ENCODE peak calls at places on chromosomes 6 and 20, in five cellular contexts. D is ascending aorta, M is HCT116, I is cardiac fibroblast, P is coronary artery. E is an unnamed sample.

GRCh38 chr6:166587631-166588413 is 1.3 kb upstream of the RAMACL start:
- DNase-seq in M (no peak), I (no peak), D (no peak), P (no peak), E (no peak)

GRCh38 chr6:18543061-18543460 is 155.9 kb downstream of the RNF144B start:
- DNase-seq in P (no peak), D (no peak), M (no peak), I (no peak), E (no peak)

GRCh38 chr6:49423817-49424216 is 39.2 kb downstream of the MMUT start:
- DNase-seq in I (peak; percentile 35), D (no peak), M (no peak), P (no peak), E (no peak)

GRCh38 chr20:41222703-41223102 is 85.4 kb downstream of the PLCG1 start:
- DNase-seq in D (no peak), I (no peak), P (no peak), M (no peak), E (no peak)

GRCh38 chr6:131831886-131832285 is 24.1 kb downstream of the ENPP1 start:
- DNase-seq in D (no peak), I (no peak), P (no peak), M (no peak), E (no peak)

GRCh38 chr20:4717816-4718215 is 3.9 kb upstream of the PRND start:
- DNase-seq in D (no peak), M (no peak), I (no peak), P (no peak), E (no peak)

GRCh38 chr6:80366721-80367120 is 260.2 kb downstream of the BCKDHB start:
- DNase-seq in I (peak; percentile 45), P (no peak), D (no peak), M (no peak), E (no peak)

GRCh38 chr6:170111141-170111664 is 179.7 kb downstream of the DLL1 start:
- DNase-seq in D (no peak), P (no peak), I (no peak), M (no peak), E (no peak)

GRCh38 chr20:18237682-18238081 is 50.6 kb upstream of the ZNF133 start:
- DNase-seq in D (no peak), P (no peak), M (no peak), I (no peak), E (no peak)

GRCh38 chr20:50101281-50101680 is 11.7 kb downstream of the UBE2V1 start:
- DNase-seq in M (no peak), P (no peak), I (peak; percentile 39), D (no peak), E (no peak)

GRCh38 chr6:46972521-46972920 is 50.8 kb upstream of the ADGRF5 start:
- DNase-seq in D (no peak), P (no peak), I (peak; percentile 70), M (no peak), E (no peak)

GRCh38 chr6:32370510-32370909 is 1.2 kb downstream of the TSBP1 start:
- DNase-seq in P (no peak), I (peak; percentile 55), D (no peak), M (no peak), E (no peak)

GRCh38 chr6:22784611-22785010 is 215.2 kb downstream of the HDGFL1 start:
- DNase-seq in P (no peak), M (no peak), I (peak; percentile 17), D (no peak), E (no peak)

GRCh38 chr6:132209351-132209750 is 191.9 kb downstream of the MOXD1 start:
- DNase-seq in P (no peak), M (peak; percentile 54), D (no peak), I (no peak), E (no peak)

GRCh38 chr20:61230166-61230565 is 21.9 kb upstream of the CDH4 start:
- DNase-seq in I (no peak), P (no peak), M (no peak), D (no peak), E (no peak)

GRCh38 chr20:57009355-57009754 is 257.1 kb downstream of the BMP7 start:
- DNase-seq in M (no peak), P (no peak), I (no peak), D (no peak), E (no peak)

GRCh38 chr6:144438103-144438502 is 153.0 kb downstream of the UTRN start:
- DNase-seq in P (no peak), D (no peak), M (no peak), I (no peak), E (no peak)

GRCh38 chr6:123610779-123611178 is 26.0 kb downstream of the TRDN start:
- DNase-seq in P (no peak), I (no peak), M (no peak), D (no peak), E (no peak)

GRCh38 chr20:17680128-17680835 is 1.8 kb downstream of the RRBP1 start:
- DNase-seq in I (peak; percentile 86), P (peak; percentile 78), M (no peak), D (no peak), E (no peak)

GRCh38 chr6:159716247-159717086 is 10.8 kb upstream of the WTAP start:
- DNase-seq in P (no peak), M (no peak), I (peak; percentile 98), D (no peak), E (peak; percentile 97)

GRCh38 chr6:120005292-120005976 is 655.9 kb upstream of the MAN1A1 start:
- DNase-seq in M (no peak), D (no peak), P (no peak), I (peak; percentile 1), E (no peak)
- H3K4me3 ChIP-seq in M (no peak overlapping the region), D (no peak overlapping the region), P (no peak overlapping the region), I (no peak overlapping the region), E (no peak overlapping the region)

GRCh38 chr6:156873654-156874380 is 96.6 kb downstream of the ARID1B start:
- DNase-seq in D (no peak), I (no peak), M (no peak), P (no peak), E (no peak)

GRCh38 chr6:156878688-156879087 is 101.5 kb downstream of the ARID1B start:
- DNase-seq in M (no peak), I (no peak), D (no peak), P (no peak), E (no peak)

GRCh38 chr6:156875062-156875461 is 97.9 kb downstream of the ARID1B start:
- DNase-seq in I (no peak), D (no peak), P (no peak), M (no peak), E (no peak)

GRCh38 chr6:156877126-156877863 is 100.1 kb downstream of the ARID1B start:
- DNase-seq in M (no peak), I (no peak), P (no peak), D (no peak), E (no peak)

GRCh38 chr6:156876302-156876701 is 99.1 kb downstream of the ARID1B start:
- DNase-seq in D (no peak), M (no peak), I (no peak), P (no peak), E (no peak)
- TF ChIP-seq CTCF in D (no peak), M (peak; percentile 60), I (peak; percentile 48), P (no peak), E (peak; percentile 22)

GRCh38 chr6:1313755-1314503 is 2.0 kb downstream of the FOXQ1 start:
- DNase-seq in I (no peak), P (no peak), M (peak; percentile 15), D (no peak), E (no peak)
- H3K4me3 ChIP-seq in I (no peak overlapping the region), P (peak overlapping the region; percentile 69), M (peak overlapping the region; percentile 40), D (no peak overlapping the region), E (no peak overlapping the region)

DNA sequence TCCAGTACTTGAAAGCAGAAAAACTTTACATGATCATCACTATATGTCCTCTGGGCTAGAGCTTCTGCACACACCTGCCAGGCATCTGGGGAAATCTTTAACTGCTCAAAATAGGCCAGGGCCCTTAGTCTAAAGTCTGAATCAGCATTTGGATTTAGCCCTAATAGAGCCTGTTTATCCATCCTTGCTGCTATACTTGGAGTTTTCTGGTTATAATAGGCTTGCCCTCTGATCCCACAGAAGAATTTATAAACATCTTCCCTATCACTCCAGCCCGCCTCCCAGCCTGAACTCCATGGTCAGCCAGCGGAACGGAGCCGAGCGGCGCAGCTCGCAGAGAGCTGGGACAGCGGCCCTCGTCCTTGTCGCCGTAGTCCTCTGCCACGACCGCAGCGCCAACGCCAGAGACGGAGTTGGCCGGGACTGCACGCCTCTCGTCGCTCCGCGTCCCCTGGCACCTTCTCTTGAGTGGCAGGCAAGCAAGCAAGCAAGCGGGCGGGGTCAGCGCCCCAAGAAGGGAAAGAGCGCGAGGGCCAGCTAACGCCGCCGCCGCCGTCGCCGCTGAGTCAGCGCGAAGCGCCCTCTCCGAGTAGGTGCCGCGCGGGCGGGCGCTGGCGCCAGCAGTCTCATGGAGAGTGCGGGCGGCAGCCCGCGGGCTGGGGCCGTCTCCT is 25.4 kb upstream of the ASIP start:
- DNase-seq in P (peak; percentile 90), M (peak; percentile 64), D (peak; percentile 48), I (peak; percentile 57), E (no peak)
- TF ChIP-seq CTCF in P (no peak), M (no peak), D (no peak), I (no peak), E (no peak)

DNA sequence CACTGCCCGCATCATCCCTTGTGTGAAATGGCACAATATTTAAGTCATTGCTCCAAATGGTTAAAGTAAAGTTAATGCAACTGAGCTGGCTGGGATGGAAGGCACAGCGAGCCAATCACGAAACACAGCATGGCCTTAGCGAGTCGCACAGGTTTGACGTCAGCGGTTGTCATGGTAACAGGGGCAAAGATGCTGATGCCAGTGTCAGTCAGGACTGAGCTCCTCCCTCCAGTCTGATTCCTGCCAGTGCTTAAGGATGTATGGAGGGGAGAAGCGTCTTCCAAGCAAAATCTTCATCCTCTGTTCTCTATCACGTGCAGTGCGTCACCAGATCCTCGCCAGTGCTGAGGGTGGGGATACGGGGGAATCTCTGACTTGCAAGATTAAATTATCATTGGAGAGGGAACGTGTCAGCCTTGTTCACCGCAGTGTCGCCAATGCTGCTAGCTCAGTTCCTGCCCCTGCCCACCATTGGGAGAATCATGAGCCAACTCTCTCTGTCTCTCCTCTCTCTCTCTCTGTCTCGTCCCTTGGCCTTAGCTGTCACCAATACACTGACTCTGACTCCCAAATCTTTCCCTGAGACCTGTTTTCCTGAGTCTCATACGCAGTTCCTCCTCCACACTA is 24.5 kb downstream of the TSPYL4 start:
- DNase-seq in I (peak; percentile 99), M (peak; percentile 31), D (peak; percentile 24), P (peak; percentile 89), E (peak; percentile 74)
- H3K4me3 ChIP-seq in I (peak overlapping the region; percentile 52), M (no peak overlapping the region), D (peak overlapping the region; percentile 46), P (peak overlapping the region; percentile 66), E (peak overlapping the region; percentile 52)

DNA sequence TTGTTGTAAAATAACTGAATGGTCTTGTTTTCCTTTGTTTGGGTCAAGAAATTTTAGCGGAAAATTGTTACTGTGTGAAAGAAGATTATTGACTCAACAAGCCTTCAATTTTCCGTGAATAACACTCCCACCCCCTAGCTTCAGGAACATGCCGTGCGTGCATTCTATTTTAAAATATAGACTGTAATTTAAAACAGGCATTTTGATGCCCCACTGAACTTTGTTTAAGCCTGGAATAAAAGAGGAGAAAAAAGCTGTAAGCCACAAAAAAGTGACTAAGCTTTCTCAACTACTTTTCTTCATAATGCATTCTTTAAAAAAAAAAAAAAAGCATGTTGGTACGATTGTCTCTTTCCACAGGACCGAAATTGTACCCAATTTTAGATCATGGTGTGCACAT is 166.0 kb downstream of the ARID1B start:
- DNase-seq in M (no peak), D (no peak), P (no peak), I (no peak), E (no peak)
- TF ChIP-seq CTCF in M (no peak), D (no peak), P (no peak), I (no peak), E (no peak)

GRCh38 chr6:28205879-28206278 is 19.2 kb upstream of the ZSCAN9 start:
- DNase-seq in D (no peak), P (no peak), I (no peak), M (no peak), E (no peak)
- H3K4me3 ChIP-seq in D (no peak overlapping the region), P (no peak overlapping the region), I (no peak overlapping the region), M (no peak overlapping the region), E (no peak overlapping the region)

E was measured in AG04449.